ENCODE peak calls at places on chromosomes 3 and 15, in seven cellular contexts. L is Calu3; C is left kidney; U is activated naive CD4-positive, alpha-beta T cell; D is HEK293T; A is naive thymus-derived CD4-positive, alpha-beta T cell; I is endothelial cell. E is an unnamed sample.

GRCh38 chr3:158770254-158771017 is 31.4 kb upstream of the MFSD1 start:
- DNase-seq in L (no peak), C (no peak), U (no peak), D (no peak), A (no peak), I (no peak), E (no peak)

GRCh38 chr3:58117561-58118305 is 93.0 kb downstream of the DNASE1L3 start:
- DNase-seq in L (peak), C (peak), U (no peak), D (no peak), A (no peak), I (no peak), E (peak)

GRCh38 chr3:189410522-189410921 is 220.7 kb upstream of the TP63 start:
- DNase-seq in L (no peak), C (no peak), U (no peak), D (no peak), A (no peak), I (no peak), E (no peak)

GRCh38 chr15:95429345-95429744 is 901.2 kb upstream of the NR2F2 start:
- DNase-seq in L (no peak), C (no peak), U (no peak), D (no peak), A (no peak), I (no peak), E (no peak)

GRCh38 chr3:133962879-133963278 is 66.8 kb downstream of the SLCO2A1 start:
- DNase-seq in L (peak), C (peak), U (no peak), D (no peak), A (no peak), I (no peak), E (no peak)

GRCh38 chr3:71111784-71112440 is 471.6 kb downstream of the FOXP1 start:
- DNase-seq in L (no peak), C (no peak), U (no peak), D (no peak), A (no peak), I (no peak), E (no peak)

GRCh38 chr3:111861396-111861795 is 2.3 kb downstream of the PHLDB2 start:
- DNase-seq in L (no peak), C (peak), U (no peak), D (no peak), A (no peak), I (no peak), E (no peak)

GRCh38 chr3:9951598-9951961 is 628 bp downstream of the PRRT3 start:
- DNase-seq in L (no peak), C (no peak), U (no peak), D (no peak), A (no peak), I (no peak), E (peak)

GRCh38 chr3:34396288-34396687 is 597.9 kb downstream of the PDCD6IP start:
- DNase-seq in L (no peak), C (no peak), U (no peak), D (no peak), A (no peak), I (no peak), E (peak)

GRCh38 chr3:130515755-130516154 is 1.2 kb upstream of the COL6A6 start:
- DNase-seq in L (no peak), C (no peak), U (no peak), D (no peak), A (no peak), I (no peak), E (no peak)

GRCh38 chr3:31240013-31240412 is 292.7 kb upstream of the STT3B start:
- DNase-seq in L (no peak), C (no peak), U (no peak), D (no peak), A (no peak), I (no peak), E (no peak)

GRCh38 chr3:60953406-60953805 is 297.8 kb downstream of the FHIT start:
- DNase-seq in L (no peak), C (peak), U (no peak), D (no peak), A (no peak), I (no peak), E (no peak)

GRCh38 chr3:195475614-195476013 is 32.8 kb upstream of the ACAP2 start:
- DNase-seq in L (no peak), C (peak), U (no peak), D (no peak), A (no peak), I (no peak), E (no peak)

E was measured in cerebellum.